ENCODE peak calls at places on chromosomes 4 and X, in eight cellular contexts. M, I, D, R, W, V, A and N are unnamed samples.

GRCh38 chrX:84320606-84321005 is 132.6 kb upstream of the RPS6KA6 start:
- DNase-seq in M (no peak), I (no peak), D (no peak), R (no peak), W (no peak), V (no peak), A (no peak), N (no peak)

GRCh38 chrX:41010188-41010846 is 74.9 kb upstream of the USP9X start:
- DNase-seq in M (peak; percentile 80), I (peak; percentile 33), D (peak; percentile 85), R (peak; percentile 85), W (peak; percentile 30), V (peak; percentile 41), A (peak; percentile 81), N (no peak)

GRCh38 chrX:16870861-16871584 is 861 bp upstream of the RBBP7 start:
- DNase-seq in M (no peak), I (no peak), D (peak; percentile 93), R (peak; percentile 73), W (no peak), V (peak; percentile 45), A (peak; percentile 26), N (no peak)

GRCh38 chrX:28124416-28124815 is 143.2 kb upstream of the DCAF8L1 start:
- DNase-seq in M (no peak), I (no peak), D (no peak), R (no peak), W (no peak), V (no peak), A (no peak), N (no peak)

GRCh38 chr4:4985844-4986243 is 33.4 kb downstream of the CYTL1 start:
- DNase-seq in M (no peak), I (no peak), D (no peak), R (peak; percentile 56), W (no peak), V (no peak), A (no peak), N (no peak)

GRCh38 chr4:70637239-70637920 is 8.8 kb downstream of the ENAM start:
- DNase-seq in M (no peak), I (no peak), D (no peak), R (no peak), W (no peak), V (no peak), A (no peak), N (no peak)

GRCh38 chr4:2304321-2304876 is 42.5 kb upstream of the MXD4 start:
- DNase-seq in M (no peak), I (no peak), D (peak; percentile 55), R (no peak), W (no peak), V (no peak), A (no peak), N (no peak)

GRCh38 chrX:3295731-3296130 is 50.7 kb downstream of the MXRA5 start:
- DNase-seq in M (peak; percentile 13), I (no peak), D (no peak), R (peak; percentile 80), W (no peak), V (no peak), A (no peak), N (no peak)

GRCh38 chr4:130985371-130985770 is 1889.4 kb downstream of the C4orf33 start:
- DNase-seq in M (no peak), I (no peak), D (no peak), R (no peak), W (no peak), V (no peak), A (no peak), N (no peak)

GRCh38 chr4:100299019-100299418 is 108.8 kb upstream of the DDIT4L start:
- DNase-seq in M (peak; percentile 93), I (no peak), D (no peak), R (no peak), W (no peak), V (no peak), A (no peak), N (no peak)

GRCh38 chr4:96519291-96519690 is 679.4 kb downstream of the PDHA2 start:
- DNase-seq in M (no peak), I (no peak), D (no peak), R (no peak), W (no peak), V (no peak), A (no peak), N (no peak)
- TF ChIP-seq CTCF in M (no peak), I (no peak), D (no peak), R (no peak), W (no peak), V (no peak), A (no peak), N (no peak)

DNA sequence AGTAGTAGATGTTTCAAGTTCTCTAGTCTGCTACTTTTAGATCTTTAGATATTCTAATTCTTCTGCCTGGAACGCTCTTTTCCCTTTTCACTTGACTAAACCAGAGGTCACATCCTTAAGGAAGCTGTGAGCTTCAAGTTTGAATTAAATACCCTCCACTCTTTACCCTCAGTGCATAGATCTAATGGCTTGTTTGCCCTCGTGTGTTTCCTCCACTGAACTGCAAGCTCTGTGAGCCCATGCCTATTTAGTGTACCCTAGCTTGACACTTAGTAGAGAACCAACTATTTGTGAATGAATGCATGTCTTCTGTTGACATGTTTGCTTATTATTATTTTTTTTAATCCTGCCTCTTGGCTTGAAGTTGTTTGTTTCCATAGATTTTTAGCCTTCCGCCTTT is 138.3 kb downstream of the PDE5A start:
- DNase-seq in M (peak; percentile 35), I (no peak), D (no peak), R (peak; percentile 32), W (no peak), V (no peak), A (no peak), N (no peak)
- TF ChIP-seq CTCF in M (peak; percentile 60), I (no peak), D (no peak), R (peak; percentile 62), W (no peak), V (no peak), A (peak; percentile 4), N (peak; percentile 69)

DNA sequence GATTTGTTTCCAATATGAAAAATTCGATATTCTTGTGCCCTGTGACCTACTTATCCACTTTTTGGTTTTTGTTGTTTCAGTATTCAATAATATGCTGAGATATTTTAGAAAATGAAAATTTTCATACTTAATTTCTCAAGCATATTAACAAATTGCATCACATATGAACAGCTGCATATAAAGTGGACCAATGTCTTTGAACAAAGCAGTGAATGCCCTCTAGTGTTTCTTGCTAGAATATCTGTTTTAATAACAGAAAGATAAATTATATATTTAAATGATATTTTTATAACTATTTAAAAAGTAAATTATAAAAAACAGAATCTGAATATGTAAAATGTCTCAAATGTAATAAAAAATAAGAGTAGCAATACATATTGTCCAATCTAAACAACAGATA is 31.7 kb upstream of the INTU start:
- DNase-seq in M (no peak), I (no peak), D (no peak), R (no peak), W (no peak), V (no peak), A (no peak), N (no peak)
- TF ChIP-seq CTCF in M (peak; percentile 23), I (no peak), D (no peak), R (no peak), W (no peak), V (peak; percentile 38), A (no peak), N (peak; percentile 85)

GRCh38 chr4:79284893-79285292 is 41.0 kb downstream of the NAA11 start:
- DNase-seq in M (no peak), I (no peak), D (no peak), R (no peak), W (no peak), V (no peak), A (no peak), N (no peak)
- TF ChIP-seq CTCF in M (no peak), I (no peak), D (no peak), R (peak; percentile 13), W (no peak), V (no peak), A (no peak), N (no peak)

DNA sequence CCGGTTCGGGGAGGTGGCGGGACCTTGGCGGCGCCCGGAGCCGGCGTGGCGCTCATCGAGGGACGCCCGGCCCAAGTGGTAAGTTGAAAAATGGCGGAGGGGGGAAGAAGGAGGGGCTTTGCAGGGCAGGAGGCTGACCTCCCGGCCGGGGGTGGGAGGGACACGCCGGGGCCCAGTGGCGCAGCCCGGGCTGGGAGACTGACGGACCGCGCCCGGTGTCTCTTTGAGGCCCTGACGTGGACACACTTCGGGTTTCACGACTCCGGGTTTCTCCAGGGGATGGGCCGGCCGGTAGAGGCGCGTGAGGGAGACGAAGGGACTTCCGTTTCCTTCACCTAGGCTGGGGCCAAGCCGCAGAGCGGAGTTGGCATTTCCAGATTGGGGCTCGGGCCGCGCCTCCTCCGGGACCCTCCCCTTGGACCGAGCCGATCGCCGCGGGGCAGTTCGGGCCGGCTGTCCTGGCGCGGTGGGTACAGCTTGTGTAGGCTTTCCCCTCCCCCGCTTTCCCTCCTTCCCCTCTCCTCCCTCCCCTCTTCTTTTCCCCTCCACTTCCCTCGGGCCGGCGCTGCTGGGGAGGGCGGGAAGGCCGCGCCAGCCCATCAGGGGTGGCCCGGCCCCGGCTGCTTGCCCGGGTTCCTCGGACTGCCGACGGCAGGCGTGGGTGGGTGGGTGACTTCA is at the start of gene XIAP:
- DNase-seq in M (peak; percentile 78), I (peak; percentile 36), D (peak; percentile 94), R (peak; percentile 82), W (peak; percentile 82), V (peak; percentile 41), A (peak; percentile 82), N (peak; percentile 95)
- TF ChIP-seq CTCF in M (no peak), I (no peak), D (no peak), R (no peak), W (no peak), V (no peak), A (peak; percentile 3), N (peak; percentile 14)

GRCh38 chr4:76308548-76308947 is 2.0 kb downstream of the STBD1 start:
- DNase-seq in M (no peak), I (no peak), D (no peak), R (no peak), W (no peak), V (no peak), A (no peak), N (no peak)

GRCh38 chr4:76307670-76308014 is 1.1 kb downstream of the STBD1 start:
- DNase-seq in M (no peak), I (no peak), D (no peak), R (no peak), W (no peak), V (no peak), A (peak; percentile 27), N (no peak)

GRCh38 chr4:76306882-76307669 is 543 bp downstream of the STBD1 start:
- DNase-seq in M (peak; percentile 16), I (no peak), D (peak; percentile 90), R (peak; percentile 70), W (peak; percentile 31), V (no peak), A (peak; percentile 57), N (no peak)

GRCh38 chr4:76305033-76305687 is 1.4 kb upstream of the STBD1 start:
- DNase-seq in M (no peak), I (no peak), D (peak; percentile 71), R (no peak), W (no peak), V (no peak), A (no peak), N (no peak)

GRCh38 chr4:76305971-76306881 is at the start of gene STBD1:
- DNase-seq in M (peak; percentile 29), I (no peak), D (peak; percentile 91), R (peak; percentile 88), W (peak; percentile 32), V (peak; percentile 40), A (peak; percentile 78), N (no peak)
- TF ChIP-seq CTCF in M (peak; percentile 23), I (no peak), D (no peak), R (no peak), W (no peak), V (no peak), A (no peak), N (peak; percentile 23)